ENCODE peak calls at places on chromosomes 4 and X, in five cellular contexts. Z, A, C, M and F are unnamed samples.
A peak's percentile ranks its signal among the peaks of the same experiment; 100 is the strongest.

GRCh38 chrX:323721-324628 is 5.4 kb upstream of the GTPBP6 start:
- DNase-seq in M (no peak), Z (peak; percentile 64), A (no peak), C (peak; percentile 17), F (no peak)

GRCh38 chrX:115183980-115184379 is 5.2 kb upstream of the RBMXL3 start:
- DNase-seq in M (no peak), C (no peak), Z (no peak), A (no peak), F (no peak)

GRCh38 chrX:53357799-53358530 is 64.5 kb downstream of the SMC1A start:
- DNase-seq in C (no peak), Z (no peak), A (no peak), M (no peak), F (no peak)

GRCh38 chrX:13219990-13220764 is 99.7 kb downstream of the ATXN3L start:
- DNase-seq in C (no peak), A (no peak), Z (no peak), M (no peak), F (no peak)

GRCh38 chr4:153684182-153685073 is at the start of gene TLR2:
- DNase-seq in M (peak; percentile 73), A (peak; percentile 79), C (no peak), Z (peak; percentile 80), F (peak; percentile 69)

GRCh38 chr4:82201303-82201702 is 172.5 kb downstream of the HNRNPD start:
- DNase-seq in C (no peak), A (no peak), Z (no peak), M (no peak), F (no peak)

GRCh38 chrX:45623266-45623665 is 422.6 kb upstream of the DIPK2B start:
- DNase-seq in Z (no peak), C (peak; percentile 84), A (no peak), M (no peak), F (no peak)

GRCh38 chrX:72297953-72298730 is 7.6 kb downstream of the CITED1 start:
- DNase-seq in C (no peak), Z (no peak), M (no peak), A (no peak), F (no peak)

GRCh38 chr4:5554376-5554775 is 154.0 kb downstream of the EVC2 start:
- DNase-seq in Z (no peak), C (no peak), M (no peak), A (no peak), F (no peak)

GRCh38 chr4:164224871-164225270 is 529.1 kb upstream of the SMIM31 start:
- DNase-seq in A (no peak), Z (no peak), M (no peak), C (no peak), F (no peak)

DNA sequence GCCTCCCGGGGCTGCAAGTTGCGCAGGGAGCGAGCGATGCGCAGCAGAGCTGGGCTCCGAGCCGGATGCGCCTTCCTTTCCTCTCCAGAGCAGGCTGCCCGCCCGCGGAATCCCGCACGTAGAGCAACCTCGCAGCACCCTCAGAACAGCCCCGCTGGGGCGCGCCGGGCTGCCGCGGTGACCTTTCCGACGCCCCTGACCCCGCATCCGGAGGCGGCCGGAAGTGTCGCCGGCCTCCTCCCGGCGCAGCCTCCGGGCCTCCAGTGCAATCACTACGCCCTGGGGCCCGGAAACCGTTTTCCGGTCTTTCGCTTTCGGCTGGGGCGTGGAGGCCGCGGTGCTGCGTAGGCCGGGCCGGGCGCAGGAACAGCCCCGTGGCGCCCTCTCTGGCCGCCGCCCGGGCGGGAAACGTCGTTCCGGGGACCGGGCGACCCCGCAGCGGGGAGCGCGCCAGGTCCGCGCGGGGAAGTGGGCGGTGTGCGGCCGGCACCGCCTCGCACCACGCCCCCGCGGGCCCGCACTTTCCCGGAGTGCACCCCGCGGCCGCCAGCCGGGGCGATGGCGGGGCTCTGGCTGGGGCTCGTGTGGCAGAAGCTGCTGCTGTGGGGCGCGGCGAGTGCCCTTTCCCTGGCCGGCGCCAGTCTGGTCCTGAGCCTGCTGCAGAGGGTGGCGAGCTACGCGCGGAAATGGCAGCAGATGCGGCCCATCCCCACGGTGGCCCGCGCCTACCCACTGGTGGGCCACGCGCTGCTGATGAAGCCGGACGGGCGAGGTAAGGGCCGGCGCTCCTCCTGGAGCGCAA is at the start of gene CYP4V2:
- DNase-seq in A (peak; percentile 74), C (no peak), M (peak; percentile 80), Z (peak; percentile 89), F (peak; percentile 73)
- TF ChIP-seq CTCF in A (peak; percentile 59), C (peak; percentile 47), M (peak; percentile 49), Z (peak; percentile 46), F (no peak)

DNA sequence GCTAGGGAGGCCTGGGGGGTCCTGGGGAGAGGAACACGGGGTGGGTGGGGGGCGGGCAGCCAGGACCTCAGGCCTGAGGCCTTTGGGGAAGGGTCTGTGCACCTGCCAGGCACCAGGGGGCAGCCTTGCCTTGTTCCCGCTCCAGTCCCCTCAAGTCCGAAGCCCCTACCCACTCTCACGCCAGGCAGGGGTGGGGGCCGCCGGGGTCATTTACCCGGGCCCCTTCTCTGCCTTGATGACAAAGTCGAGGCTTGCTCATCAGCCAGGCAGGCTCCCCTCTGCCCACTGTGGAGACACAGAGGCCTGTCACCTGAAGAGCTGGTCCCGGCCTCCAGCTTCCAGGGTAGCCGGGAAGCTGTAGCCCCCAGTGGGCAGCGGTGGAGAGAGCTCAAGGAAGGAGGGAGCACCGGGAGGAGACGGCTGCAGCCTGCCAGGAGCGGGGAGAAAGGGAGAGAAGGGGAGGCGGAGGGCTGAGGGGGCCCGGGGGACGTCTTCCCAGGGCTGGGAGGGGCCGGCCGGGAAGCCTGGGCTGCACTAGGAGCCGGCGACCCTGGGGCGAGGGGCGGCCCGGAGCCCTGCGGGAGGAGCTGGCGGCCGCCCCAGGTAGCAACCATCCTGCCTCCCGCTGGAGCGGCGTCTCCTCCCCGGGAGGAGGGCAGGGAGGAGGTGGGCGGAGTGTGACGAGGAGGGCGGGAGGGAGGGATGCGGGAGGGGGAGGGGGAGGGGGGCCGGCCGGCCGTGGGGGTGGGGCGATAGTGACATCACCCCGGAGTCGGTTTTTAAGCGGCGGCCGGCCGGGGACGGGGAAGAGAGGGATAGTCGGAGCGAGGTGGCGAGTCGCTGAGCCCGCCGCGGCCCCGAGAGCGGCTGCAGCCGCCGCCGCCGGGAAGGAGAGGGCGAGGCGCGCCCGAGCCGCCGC is at the start of gene SLC6A8:
- DNase-seq in M (no peak), Z (peak; percentile 88), C (no peak), A (peak; percentile 68), F (peak; percentile 65)
- TF ChIP-seq CTCF in M (peak; percentile 69), Z (peak; percentile 44), C (no peak), A (peak; percentile 58), F (no peak)

DNA sequence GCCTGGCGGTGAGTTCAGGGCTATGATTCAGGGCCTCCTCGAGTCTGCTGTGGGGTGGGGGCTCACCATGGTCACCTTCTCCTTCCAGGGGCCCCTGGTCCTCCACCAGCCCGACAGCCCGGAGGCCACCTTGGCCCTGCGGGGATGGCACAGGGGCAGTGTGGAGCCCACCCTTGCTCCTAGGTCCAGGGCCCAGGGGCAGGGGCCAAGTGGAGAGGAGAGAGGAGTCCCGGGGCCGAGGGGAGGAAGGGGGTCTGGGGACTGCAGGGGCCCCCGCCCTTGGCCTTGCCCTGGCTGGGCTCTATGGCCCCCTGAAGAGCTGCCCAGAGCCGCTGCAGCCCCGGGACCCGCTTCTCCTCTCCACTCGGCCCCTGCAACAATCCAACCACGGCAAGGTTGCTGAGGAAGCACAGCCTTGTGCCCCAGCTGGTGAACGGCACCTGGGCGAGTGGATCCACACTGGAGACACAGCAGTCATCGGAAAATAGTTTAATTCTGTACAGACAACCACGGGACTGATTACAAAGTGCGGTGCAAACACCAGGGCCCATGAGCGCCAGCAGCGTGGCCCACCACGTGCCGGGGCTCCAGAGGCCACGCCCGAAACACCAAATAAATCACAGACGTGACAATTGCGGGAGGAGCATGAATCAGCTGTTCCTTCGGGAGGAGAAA is 23.0 kb upstream of the CPLX1 start:
- DNase-seq in Z (peak; percentile 37), C (no peak), M (no peak), A (no peak), F (no peak)
- TF ChIP-seq CTCF in Z (no peak), C (no peak), M (no peak), A (no peak), F (no peak)

DNA sequence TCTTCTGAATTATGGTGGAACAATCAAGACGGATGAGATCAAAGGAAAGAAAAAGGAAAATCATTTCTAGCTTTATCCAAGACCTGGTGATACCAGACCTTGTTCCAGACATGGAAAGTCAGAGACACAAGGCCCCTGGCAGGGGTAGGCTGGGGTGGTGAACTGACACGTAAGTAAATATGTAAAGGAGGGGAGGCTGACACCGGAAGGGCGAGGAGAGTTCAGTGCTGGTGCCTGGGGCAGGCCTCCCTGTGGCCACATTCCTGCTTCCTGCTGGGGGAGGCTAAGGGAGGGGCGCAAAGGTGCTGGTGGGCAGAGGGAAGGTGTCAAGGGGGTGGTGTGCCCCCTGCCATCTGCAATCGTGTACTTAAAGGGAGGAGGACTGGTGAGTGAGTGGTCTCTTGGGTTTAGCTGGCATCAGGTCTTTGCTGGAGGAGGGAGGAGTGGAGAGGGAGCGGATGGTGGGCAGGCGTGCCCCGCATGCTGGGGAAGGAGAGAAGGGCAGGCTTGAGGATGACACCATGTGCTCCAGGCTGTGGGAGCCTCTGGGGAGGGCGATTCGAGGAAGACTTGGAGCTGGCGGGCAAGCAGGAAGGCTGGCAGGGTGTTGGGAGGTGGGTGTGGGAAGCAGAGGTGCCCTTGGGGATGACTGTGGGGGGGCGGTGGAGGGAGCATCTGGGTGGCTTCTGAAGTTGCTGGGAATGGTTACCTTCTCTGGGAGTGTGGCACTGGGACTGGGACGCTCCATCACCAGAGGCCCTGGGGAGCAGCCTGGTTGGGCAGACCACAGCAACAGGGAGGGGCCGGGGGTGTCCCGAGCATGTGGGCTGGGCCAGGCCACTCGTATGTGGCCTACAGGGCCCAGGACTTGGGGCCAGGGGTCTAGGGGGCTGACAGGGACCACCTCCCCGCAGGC is 30.6 kb upstream of the AFAP1 start:
- DNase-seq in C (no peak), M (no peak), A (no peak), Z (no peak), F (no peak)
- TF ChIP-seq CTCF in C (no peak), M (no peak), A (no peak), Z (no peak), F (no peak)

DNA sequence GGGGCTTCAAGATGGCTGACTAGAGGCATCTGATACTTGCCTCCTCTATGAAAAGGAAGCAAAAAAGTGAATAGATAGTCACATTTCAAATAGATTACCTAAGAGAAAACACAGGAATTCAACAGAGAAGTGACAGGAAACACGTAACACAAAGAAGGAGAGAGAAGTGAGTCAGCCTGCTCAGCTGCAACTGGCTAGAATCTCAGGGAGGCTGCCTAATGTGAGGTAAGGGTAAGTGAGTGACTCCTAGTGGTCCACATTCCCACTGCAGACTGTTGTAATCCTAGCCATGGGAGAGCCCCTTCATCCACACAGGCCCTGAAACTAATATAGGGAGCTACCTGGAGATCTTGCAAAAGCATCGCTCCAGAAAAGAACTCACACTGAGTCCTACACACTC is 179.2 kb downstream of the SLC7A11 start:
- DNase-seq in Z (no peak), M (no peak), C (no peak), A (no peak), F (no peak)
- TF ChIP-seq CTCF in Z (no peak), M (no peak), C (peak; percentile 26), A (no peak), F (no peak)

GRCh38 chr4:185592845-185593488 is 57.7 kb upstream of the PDLIM3 start:
- DNase-seq in A (no peak), Z (no peak), M (no peak), C (no peak), F (no peak)
- TF ChIP-seq CTCF in A (no peak), Z (peak; percentile 18), M (no peak), C (no peak), F (no peak)

GRCh38 chrX:104270916-104271512 is 16.3 kb upstream of the ESX1 start:
- DNase-seq in C (no peak), A (no peak), M (no peak), Z (no peak), F (no peak)
- TF ChIP-seq CTCF in C (peak; percentile 51), A (peak; percentile 61), M (peak; percentile 74), Z (peak; percentile 54), F (peak; percentile 60)